ENCODE peak calls at places on chromosomes 11 and 22, in five cellular contexts. G, I, A, K and O are unnamed samples.

GRCh38 chr11:83609181-83609580 is 323.0 kb upstream of the CCDC90B start:
- DNase-seq in K (no peak), I (no peak), A (no peak), G (no peak), O (no peak)

GRCh38 chr11:47858169-47858543 is 10.0 kb upstream of the NUP160 start:
- DNase-seq in I (no peak), A (no peak), K (no peak), G (no peak), O (no peak)

GRCh38 chr11:116720895-116721294 is 51.9 kb downstream of the BUD13 start:
- DNase-seq in A (no peak), K (no peak), G (no peak), I (no peak), O (no peak)

GRCh38 chr22:48261706-48262105 is 1499.3 kb downstream of the TBC1D22A start:
- DNase-seq in A (no peak), K (no peak), G (no peak), I (no peak), O (no peak)

GRCh38 chr22:27377901-27378300 is 423.7 kb downstream of the MN1 start:
- DNase-seq in A (no peak), G (peak), I (peak), K (peak), O (peak)

GRCh38 chr22:46866591-46866990 is 104.1 kb downstream of the TBC1D22A start:
- DNase-seq in G (no peak), K (peak), A (peak), I (no peak), O (no peak)

GRCh38 chr22:31144223-31144622 is 3.9 kb upstream of the PLA2G3 start:
- DNase-seq in I (no peak), K (peak), A (no peak), G (no peak), O (no peak)

GRCh38 chr22:38070250-38070921 is 13.2 kb downstream of the PICK1 start:
- DNase-seq in K (no peak), G (no peak), A (no peak), I (no peak), O (peak)

GRCh38 chr11:70575396-70576060 is 177.2 kb downstream of the CTTN start:
- DNase-seq in K (no peak), A (no peak), G (no peak), I (no peak), O (no peak)

GRCh38 chr11:19251577-19251976 is 10.8 kb upstream of the E2F8 start:
- DNase-seq in K (no peak), I (no peak), A (no peak), G (no peak), O (no peak)

GRCh38 chr11:69934861-69935494 is 115.8 kb upstream of the FGF3 start:
- DNase-seq in I (no peak), A (peak), G (no peak), K (peak), O (peak)

GRCh38 chr11:126317681-126318641 is 14.1 kb downstream of the DCPS start:
- DNase-seq in A (no peak), I (peak), K (peak), G (peak), O (peak)

GRCh38 chr11:34346551-34346950 is 11.3 kb downstream of the ABTB2 start:
- DNase-seq in G (no peak), A (no peak), K (peak), I (no peak), O (peak)

DNA sequence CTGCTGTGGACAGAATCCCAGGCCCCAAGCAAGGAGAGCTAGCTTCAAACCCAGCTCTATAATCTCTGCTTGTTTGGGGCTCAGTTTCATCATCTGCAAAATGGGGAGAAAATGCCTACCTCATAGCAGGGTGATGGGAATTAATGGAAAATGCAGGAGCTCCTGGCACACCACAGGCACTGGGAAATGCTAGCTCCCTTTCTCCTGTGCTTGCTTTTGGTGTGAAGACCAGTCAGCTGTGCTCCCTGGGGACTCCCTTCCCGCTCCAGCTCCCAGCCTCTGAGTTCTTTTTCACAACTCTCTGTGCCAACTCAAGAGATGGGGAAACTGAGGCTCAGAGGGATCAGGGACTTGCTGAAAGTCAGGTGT is 8.2 kb upstream of the SERPINH1 start:
- DNase-seq in K (no peak), G (no peak), A (no peak), I (no peak), O (no peak)
- TF ChIP-seq CTCF in K (no peak), G (no peak), A (no peak), I (no peak), O (no peak)

GRCh38 chr22:32622004-32622761 is 147.6 kb downstream of the FBXO7 start:
- DNase-seq in I (peak), A (peak), G (peak), K (peak), O (peak)
- H3K27ac ChIP-seq in I (peak), A (peak), G (peak), K (peak), O (peak)

GRCh38 chr11:133930767-133931448 is 25.9 kb downstream of the IGSF9B start:
- DNase-seq in K (no peak), A (peak), I (no peak), G (no peak), O (no peak)
- TF ChIP-seq CTCF in K (peak), A (peak), I (peak), G (peak), O (peak)

DNA sequence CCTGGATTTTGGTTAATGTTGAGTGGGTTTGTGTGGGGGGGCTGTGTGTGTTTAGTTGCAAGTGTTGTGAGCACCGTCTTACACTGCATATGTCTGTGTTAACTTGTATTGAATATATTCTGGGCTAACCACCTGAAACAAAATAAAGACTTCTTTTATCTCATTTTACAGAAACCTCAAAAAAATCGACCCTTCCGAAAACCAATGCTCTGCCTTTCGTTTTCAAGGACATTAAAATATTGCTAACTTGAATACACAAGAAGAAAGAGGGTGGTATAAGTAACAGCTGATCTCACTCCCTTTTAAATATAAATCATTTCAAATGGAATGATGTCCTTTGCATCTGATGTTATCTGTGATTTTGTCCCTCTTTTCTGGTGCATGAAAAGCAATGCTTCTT is 192.3 kb upstream of the BLID start:
- DNase-seq in G (no peak), I (no peak), K (no peak), A (no peak), O (no peak)
- H3K27ac ChIP-seq in G (no peak), I (no peak), K (no peak), A (no peak), O (no peak)

GRCh38 chr11:86487670-86488069 is 113.0 kb downstream of the CCDC81 start:
- DNase-seq in A (no peak), G (no peak), K (no peak), I (no peak), O (no peak)
- TF ChIP-seq CTCF in A (peak), G (no peak), K (no peak), I (no peak), O (no peak)

GRCh38 chr11:68165601-68166000 is 44.4 kb upstream of the CHKA start:
- DNase-seq in A (no peak), K (no peak), G (no peak), I (no peak), O (no peak)

GRCh38 chr11:68166969-68167368 is 45.8 kb upstream of the CHKA start:
- DNase-seq in G (no peak), A (no peak), I (no peak), K (no peak), O (no peak)

GRCh38 chr11:68167474-68167873 is 45.6 kb downstream of the KMT5B start:
- DNase-seq in I (no peak), A (no peak), G (no peak), K (no peak), O (no peak)

GRCh38 chr11:68169442-68169841 is 43.7 kb downstream of the KMT5B start:
- DNase-seq in K (no peak), I (no peak), G (no peak), A (no peak), O (no peak)

GRCh38 chr11:68168694-68169093 is 44.4 kb downstream of the KMT5B start:
- DNase-seq in A (no peak), K (no peak), G (no peak), I (no peak), O (no peak)
- H3K27ac ChIP-seq in A (no peak), K (no peak), G (no peak), I (no peak), O (no peak)

DNA sequence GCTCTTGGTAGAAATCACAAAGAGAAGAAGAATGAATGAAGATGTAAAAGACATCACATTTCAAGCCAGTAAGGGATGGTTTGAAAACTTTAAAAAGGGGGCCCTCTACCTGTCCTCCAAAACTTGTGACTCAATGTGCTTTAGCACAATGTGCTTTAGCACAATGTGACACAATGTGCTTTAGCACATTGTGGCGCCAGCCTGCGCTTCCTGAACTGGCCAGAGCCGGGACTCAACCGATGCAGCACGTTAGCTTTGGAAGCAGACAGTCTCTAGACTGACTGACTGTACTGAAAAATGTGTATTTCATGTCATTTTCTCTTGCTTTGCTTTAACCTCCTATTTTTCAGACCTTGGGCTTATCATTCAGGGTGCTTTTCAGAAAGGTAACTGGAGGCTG is 63.5 kb downstream of the FAM83F start:
- DNase-seq in A (peak), G (no peak), I (peak), K (no peak), O (peak)
- TF ChIP-seq CTCF in A (no peak), G (no peak), I (no peak), K (no peak), O (no peak)

GRCh38 chr22:23837911-23838685 is 708 bp downstream of the DERL3 start:
- DNase-seq in K (no peak), A (peak), I (no peak), G (no peak), O (no peak)
- H3K27ac ChIP-seq in K (no peak), A (no peak), I (peak), G (peak), O (peak)

GRCh38 chr22:24128631-24129601 is 52.4 kb upstream of the SUSD2 start:
- DNase-seq in I (peak), G (no peak), K (no peak), A (no peak), O (no peak)
- TF ChIP-seq CTCF in I (no peak), G (no peak), K (no peak), A (peak), O (no peak)